ENCODE peak calls at places on chromosomes 5 and 9, in four cellular contexts. H, U, F and Z are unnamed samples.

GRCh38 chr9:82961504-82962125 is 101.3 kb downstream of the RASEF start:
- DNase-seq in H (peak), U (peak), F (peak), Z (peak)

GRCh38 chr5:83927140-83927733 is 206.6 kb upstream of the HAPLN1 start:
- DNase-seq in H (peak), U (peak), F (no peak), Z (peak)

GRCh38 chr9:94164756-94165549 is 80.7 kb downstream of the PTPDC1 start:
- DNase-seq in H (peak), U (no peak), F (no peak), Z (no peak)

GRCh38 chr5:128703322-128703721 is 165.3 kb upstream of the FBN2 start:
- DNase-seq in H (no peak), U (no peak), F (no peak), Z (no peak)

GRCh38 chr5:87845734-87846133 is 422.9 kb downstream of the TMEM161B start:
- DNase-seq in H (no peak), U (no peak), F (no peak), Z (no peak)

GRCh38 chr5:147046894-147047293 is 168.3 kb upstream of the PPP2R2B start:
- DNase-seq in H (no peak), U (no peak), F (no peak), Z (no peak)

GRCh38 chr9:135228983-135229625 is 141.6 kb downstream of the OLFM1 start:
- DNase-seq in H (no peak), U (no peak), F (no peak), Z (no peak)

GRCh38 chr5:72878854-72879253 is 62.4 kb downstream of the TNPO1 start:
- DNase-seq in H (no peak), U (no peak), F (no peak), Z (no peak)

GRCh38 chr9:81069038-81069795 is 620.1 kb downstream of the TLE1 start:
- DNase-seq in H (no peak), U (no peak), F (no peak), Z (no peak)

GRCh38 chr9:14313951-14314423 is at the start of gene NFIB:
- DNase-seq in H (no peak), U (peak), F (no peak), Z (no peak)

GRCh38 chr9:6426117-6426516 is 13.1 kb downstream of the UHRF2 start:
- DNase-seq in H (no peak), U (no peak), F (no peak), Z (no peak)

GRCh38 chr9:108180511-108180910 is 675.3 kb downstream of the ACTL7B start:
- DNase-seq in H (no peak), U (no peak), F (no peak), Z (no peak)

GRCh38 chr9:27154923-27155322 is 45.9 kb downstream of the TEK start:
- DNase-seq in H (no peak), U (no peak), F (no peak), Z (no peak)

GRCh38 chr9:134403682-134404301 is 77.5 kb downstream of the RXRA start:
- DNase-seq in H (peak), U (no peak), F (no peak), Z (peak)

GRCh38 chr9:116193636-116194035 is 40.0 kb downstream of the PAPPA start:
- DNase-seq in H (no peak), U (no peak), F (no peak), Z (no peak)

GRCh38 chr9:117643288-117643654 is 60.9 kb upstream of the TLR4 start:
- DNase-seq in H (peak), U (no peak), F (no peak), Z (no peak)

GRCh38 chr5:79642210-79642609 is 30.0 kb downstream of the TENT2 start:
- DNase-seq in H (no peak), U (no peak), F (no peak), Z (no peak)

GRCh38 chr5:154860123-154860522 is 1.7 kb downstream of the CNOT8 start:
- DNase-seq in H (peak), U (no peak), F (no peak), Z (no peak)

GRCh38 chr9:119026120-119026519 is 343.1 kb downstream of the BRINP1 start:
- DNase-seq in H (no peak), U (no peak), F (no peak), Z (no peak)

GRCh38 chr5:18754201-18754600 is 1119.9 kb downstream of the TAF11L14 start:
- DNase-seq in H (no peak), U (no peak), F (no peak), Z (no peak)

GRCh38 chr5:93967923-93968322 is 226.5 kb upstream of the POU5F2 start:
- DNase-seq in H (no peak), U (no peak), F (no peak), Z (no peak)

GRCh38 chr9:29039258-29039657 is 1466.0 kb upstream of the C9orf72 start:
- DNase-seq in H (no peak), U (no peak), F (no peak), Z (no peak)

GRCh38 chr5:111998871-111999270 is 241.9 kb upstream of the NREP start:
- DNase-seq in H (no peak), U (no peak), F (no peak), Z (no peak)

GRCh38 chr9:122099271-122099869 is 6.3 kb upstream of the TTLL11 start:
- DNase-seq in H (peak), U (peak), F (no peak), Z (no peak)

GRCh38 chr5:154397652-154398406 is 48.0 kb upstream of the SAP30L start:
- DNase-seq in H (no peak), U (no peak), F (no peak), Z (no peak)

GRCh38 chr5:756865-757345 is 27.6 kb downstream of the ZDHHC11B start:
- DNase-seq in H (no peak), U (no peak), F (no peak), Z (no peak)

GRCh38 chr5:131252824-131253171 is 11.1 kb upstream of the CDC42SE2 start:
- DNase-seq in H (peak), U (no peak), F (peak), Z (no peak)

GRCh38 chr9:94014066-94014654 is 59.0 kb upstream of the BARX1 start:
- DNase-seq in H (peak), U (peak), F (no peak), Z (no peak)

GRCh38 chr5:127561254-127561653 is 43.8 kb downstream of the PRRC1 start:
- DNase-seq in H (no peak), U (no peak), F (no peak), Z (no peak)

GRCh38 chr9:2336055-2336454 is 285.5 kb upstream of the VLDLR start:
- DNase-seq in H (no peak), U (no peak), F (no peak), Z (peak)

GRCh38 chr9:119216891-119217290 is 152.3 kb downstream of the BRINP1 start:
- DNase-seq in H (no peak), U (no peak), F (no peak), Z (no peak)

GRCh38 chr5:140104100-140104499 is 9.8 kb upstream of the PURA start:
- DNase-seq in H (no peak), U (no peak), F (no peak), Z (no peak)

GRCh38 chr5:80867233-80867632 is 92.9 kb upstream of the RASGRF2 start:
- DNase-seq in H (peak), U (no peak), F (no peak), Z (no peak)

GRCh38 chr9:84504360-84504759 is 163.8 kb upstream of the SLC28A3 start:
- DNase-seq in H (no peak), U (no peak), F (no peak), Z (no peak)

GRCh38 chr5:97629281-97629680 is 446.2 kb upstream of the RIOK2 start:
- DNase-seq in H (no peak), U (no peak), F (no peak), Z (no peak)

DNA sequence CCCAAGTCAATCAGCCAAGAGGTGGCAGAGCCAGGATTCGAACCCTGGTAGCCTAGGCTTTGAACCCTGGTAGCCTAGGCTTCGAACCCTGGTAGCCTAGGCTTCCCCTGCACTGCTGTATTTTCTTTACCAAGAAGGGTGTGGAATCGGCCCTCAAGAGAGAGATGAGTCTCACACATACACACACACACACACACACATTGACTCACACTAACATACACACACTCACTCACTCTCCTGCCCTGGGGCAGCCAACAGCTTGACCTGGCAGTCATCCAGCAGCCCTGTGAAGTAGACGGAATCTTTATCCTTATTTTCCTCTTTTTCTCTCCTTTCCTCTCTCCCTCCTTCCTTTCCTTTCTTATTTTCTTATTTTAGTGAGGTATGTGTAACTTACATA is 55.4 kb upstream of the RPL26L1 start:
- DNase-seq in H (no peak), U (no peak), F (no peak), Z (no peak)
- TF ChIP-seq SPI1 in H (no peak), U (no peak), F (no peak), Z (no peak)

GRCh38 chr9:137606005-137606601 is 617 bp downstream of the ARRDC1 start:
- DNase-seq in H (no peak), U (no peak), F (no peak), Z (no peak)

GRCh38 chr9:137607141-137607857 is 1.8 kb downstream of the ARRDC1 start:
- DNase-seq in H (peak), U (no peak), F (no peak), Z (no peak)

GRCh38 chr9:137605146-137606004 is at the start of gene ARRDC1:
- DNase-seq in H (peak), U (peak), F (peak), Z (peak)

GRCh38 chr9:137604345-137605145 is 941 bp upstream of the ARRDC1 start:
- DNase-seq in H (no peak), U (no peak), F (no peak), Z (no peak)

GRCh38 chr9:137606734-137607138 is 1.2 kb downstream of the ARRDC1 start:
- DNase-seq in H (no peak), U (no peak), F (no peak), Z (no peak)
- TF ChIP-seq POLR2AphosphoS5 in H (no peak), U (no peak), F (no peak), Z (no peak)

DNA sequence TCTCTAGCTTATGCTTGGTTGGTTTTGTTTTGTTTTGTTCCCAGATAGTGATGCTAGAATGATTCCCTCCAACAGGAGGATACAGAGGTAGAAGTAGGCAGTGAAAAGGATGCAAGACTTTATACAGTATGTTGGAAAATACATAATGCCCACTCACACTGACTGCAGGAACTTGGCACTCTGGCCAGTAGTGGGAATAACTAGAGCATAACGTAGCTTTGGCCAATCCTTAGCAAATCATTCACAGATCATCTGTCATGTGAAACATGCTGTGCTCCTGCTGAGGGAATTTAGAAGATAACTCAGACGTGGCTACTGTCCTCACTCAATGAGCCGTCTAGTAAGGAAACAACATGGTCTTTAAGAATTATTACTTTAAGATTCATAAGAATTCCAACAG is 13.5 kb downstream of the CFAP90 start:
- DNase-seq in H (no peak), U (no peak), F (no peak), Z (no peak)
- TF ChIP-seq SPI1 in H (no peak), U (no peak), F (no peak), Z (no peak)

GRCh38 chr5:134508521-134509195 is 16.8 kb upstream of the JADE2 start:
- DNase-seq in H (no peak), U (no peak), F (no peak), Z (no peak)

GRCh38 chr5:134507495-134507894 is 18.0 kb upstream of the JADE2 start:
- DNase-seq in H (no peak), U (no peak), F (no peak), Z (no peak)

GRCh38 chr5:134504629-134505300 is 20.7 kb upstream of the JADE2 start:
- DNase-seq in H (no peak), U (no peak), F (no peak), Z (no peak)

GRCh38 chr5:134503937-134504437 is 21.5 kb upstream of the JADE2 start:
- DNase-seq in H (no peak), U (no peak), F (no peak), Z (no peak)

DNA sequence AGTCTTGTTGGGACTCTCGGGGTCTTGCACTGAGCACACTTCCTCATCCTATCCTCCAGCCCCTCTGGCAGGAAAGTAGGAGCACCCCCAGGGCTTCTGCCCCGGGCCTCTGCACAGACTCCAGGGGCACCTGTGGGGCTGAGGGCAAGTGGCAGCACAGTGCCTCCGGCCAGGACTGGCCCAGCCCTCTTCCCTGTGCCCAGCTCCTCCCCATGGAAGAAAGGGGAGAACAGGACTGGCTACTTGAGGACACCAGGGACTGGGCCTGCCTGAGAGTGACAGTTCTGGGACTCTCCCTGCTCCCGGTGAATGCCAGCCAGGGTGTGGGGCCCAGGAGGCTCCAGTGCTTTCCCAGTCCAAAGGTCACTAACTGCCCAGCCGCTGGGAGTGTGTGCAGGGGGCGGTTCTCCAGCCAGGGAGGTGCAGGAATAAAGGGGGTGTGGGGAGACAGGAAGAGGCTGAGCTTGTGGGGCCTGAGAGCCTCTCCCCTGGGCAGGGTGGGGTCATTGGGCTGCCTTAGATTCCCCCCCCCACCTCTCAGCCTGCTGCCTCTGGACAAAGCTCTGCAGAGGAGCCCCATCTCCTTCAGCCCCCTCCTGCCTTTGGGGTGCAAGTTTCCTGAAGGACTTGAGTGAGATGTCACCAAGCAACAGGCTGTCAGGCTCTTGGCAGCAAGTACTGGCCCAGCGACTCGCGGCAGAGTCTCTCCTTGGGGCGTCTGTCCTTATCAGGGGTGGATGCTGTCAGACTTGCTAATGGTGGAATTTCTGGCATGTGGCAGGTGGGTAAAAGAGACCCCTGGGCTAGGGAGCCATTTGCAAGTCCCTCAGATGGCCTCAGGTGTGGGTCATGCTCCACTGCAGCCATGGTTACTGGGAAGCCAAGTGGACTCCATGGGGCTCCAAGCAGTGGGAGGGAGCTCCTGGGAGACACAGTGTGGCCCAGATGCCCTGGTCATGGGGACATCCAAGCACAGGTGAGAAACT is 19.1 kb upstream of the JADE2 start:
- DNase-seq in H (no peak), U (peak), F (no peak), Z (no peak)
- TF ChIP-seq POLR2AphosphoS5 in H (no peak), U (no peak), F (no peak), Z (no peak)

GRCh38 chr9:70477907-70478480 is 63.5 kb upstream of the KLF9 start:
- DNase-seq in H (no peak), U (no peak), F (no peak), Z (no peak)
- TF ChIP-seq SPI1 in H (no peak), U (no peak), F (no peak), Z (no peak)